ENCODE peak calls at places on chromosomes 12 and 14, in five cellular contexts. K is cardiac fibroblast, J is H7, U is fibroblast of lung, M is caudate nucleus. L is an unnamed sample.

GRCh38 chr12:28374556-28374955 is 184.3 kb downstream of the CCDC91 start:
- DNase-seq in K (peak; percentile 10), J (no peak), U (peak; percentile 21), M (no peak), L (no peak)

GRCh38 chr14:101019541-101019940 is 116.0 kb upstream of the RTL1 start:
- DNase-seq in K (no peak), J (no peak), U (no peak), M (no peak), L (peak; percentile 21)

GRCh38 chr12:6946920-6947374 is 3.1 kb downstream of the C12orf57 start:
- DNase-seq in K (no peak), J (no peak), U (no peak), M (no peak), L (no peak)

GRCh38 chr12:76083761-76084276 is 666 bp downstream of the NAP1L1 start:
- DNase-seq in K (peak; percentile 80), J (peak; percentile 92), U (peak; percentile 63), M (peak; percentile 38), L (peak; percentile 93)

GRCh38 chr12:71045781-71046180 is 112.0 kb downstream of the TSPAN8 start:
- DNase-seq in K (peak; percentile 88), J (no peak), U (peak; percentile 81), M (no peak), L (no peak)

GRCh38 chr14:84404246-84404645 is 1125.7 kb upstream of the FLRT2 start:
- DNase-seq in K (no peak), J (no peak), U (no peak), M (no peak), L (no peak)

GRCh38 chr14:20697273-20698017 is 8.9 kb downstream of the ANG start:
- DNase-seq in K (peak; percentile 82), J (peak; percentile 78), U (peak; percentile 61), M (peak; percentile 15), L (peak; percentile 84)

GRCh38 chr14:64279719-64280668 is 14.2 kb downstream of the ESR2 start:
- DNase-seq in K (no peak), J (no peak), U (no peak), M (no peak), L (no peak)

GRCh38 chr12:105013892-105014291 is 27.8 kb downstream of the NOPCHAP1 start:
- DNase-seq in K (no peak), J (no peak), U (peak; percentile 28), M (no peak), L (no peak)

GRCh38 chr14:21039059-21039422 is 3.1 kb upstream of the RNASE7 start:
- DNase-seq in K (peak; percentile 92), J (peak; percentile 74), U (peak; percentile 70), M (peak; percentile 82), L (no peak)

GRCh38 chr14:77615231-77616132 is 955 bp downstream of the SPTLC2 start:
- DNase-seq in K (no peak), J (peak; percentile 46), U (peak; percentile 20), M (no peak), L (peak; percentile 58)

GRCh38 chr14:104930526-104931322 is 6.0 kb downstream of the PLD4 start:
- DNase-seq in K (no peak), J (no peak), U (no peak), M (no peak), L (peak; percentile 54)

GRCh38 chr12:67716817-67717216 is 68.3 kb downstream of the DYRK2 start:
- DNase-seq in K (peak; percentile 66), J (no peak), U (no peak), M (no peak), L (no peak)

GRCh38 chr14:89167705-89168104 is 249.3 kb downstream of the FOXN3 start:
- DNase-seq in K (no peak), J (peak; percentile 29), U (no peak), M (no peak), L (no peak)

GRCh38 chr14:67680121-67680602 is 5.7 kb upstream of the VTI1B start:
- DNase-seq in K (peak; percentile 88), J (no peak), U (peak; percentile 78), M (no peak), L (peak; percentile 42)

GRCh38 chr12:9077576-9078031 is 38.1 kb downstream of the A2M start:
- DNase-seq in K (no peak), J (no peak), U (no peak), M (no peak), L (no peak)

GRCh38 chr12:2337031-2338010 is 284.5 kb downstream of the CACNA1C start:
- DNase-seq in K (no peak), J (no peak), U (no peak), M (no peak), L (no peak)

GRCh38 chr14:89912667-89913211 is 41.8 kb downstream of the EFCAB11 start:
- DNase-seq in K (peak; percentile 97), J (no peak), U (peak; percentile 96), M (no peak), L (no peak)

GRCh38 chr12:121187501-121187900 is 22.4 kb upstream of the P2RX4 start:
- DNase-seq in K (no peak), J (no peak), U (no peak), M (no peak), L (no peak)

GRCh38 chr12:93569301-93569655 is 3.2 kb upstream of the SOCS2 start:
- DNase-seq in K (no peak), J (no peak), U (no peak), M (no peak), L (no peak)

GRCh38 chr12:2998789-2999264 is 39.6 kb downstream of the TEAD4 start:
- DNase-seq in K (peak; percentile 71), J (peak; percentile 88), U (peak; percentile 59), M (no peak), L (peak; percentile 84)

GRCh38 chr14:91244501-91244901 is at the start of gene GPR68:
- DNase-seq in K (peak; percentile 81), J (peak; percentile 80), U (peak; percentile 74), M (no peak), L (peak; percentile 68)

GRCh38 chr14:98704441-98704840 is 567.6 kb downstream of the BCL11B start:
- DNase-seq in K (no peak), J (no peak), U (no peak), M (no peak), L (no peak)

GRCh38 chr14:57987051-57987450 is 121.2 kb upstream of the SLC35F4 start:
- DNase-seq in K (no peak), J (no peak), U (no peak), M (no peak), L (no peak)

GRCh38 chr12:62146323-62146722 is 113.9 kb upstream of the USP15 start:
- DNase-seq in K (no peak), J (no peak), U (no peak), M (no peak), L (no peak)

GRCh38 chr12:22334696-22335290 is at the start of gene ST8SIA1:
- DNase-seq in K (peak; percentile 32), J (peak; percentile 81), U (peak; percentile 38), M (peak; percentile 28), L (peak; percentile 63)

GRCh38 chr12:57836442-57837375 is 9.8 kb downstream of the CTDSP2 start:
- DNase-seq in K (peak; percentile 95), J (peak; percentile 63), U (peak; percentile 81), M (no peak), L (no peak)

GRCh38 chr12:48454675-48455074 is 17.7 kb upstream of the ANP32D start:
- DNase-seq in K (peak; percentile 65), J (no peak), U (no peak), M (no peak), L (no peak)

GRCh38 chr12:94779520-94779919 is 129.2 kb upstream of the TMCC3 start:
- DNase-seq in K (peak; percentile 76), J (no peak), U (peak; percentile 62), M (no peak), L (peak; percentile 81)

GRCh38 chr14:68363841-68364711 is 428.8 kb downstream of the ZFP36L1 start:
- DNase-seq in K (peak; percentile 44), J (peak; percentile 87), U (peak; percentile 43), M (peak; percentile 40), L (peak; percentile 96)

GRCh38 chr14:81234268-81234667 is 13.5 kb upstream of the GTF2A1 start:
- DNase-seq in K (peak; percentile 31), J (no peak), U (peak; percentile 14), M (no peak), L (no peak)

GRCh38 chr14:65260786-65261185 is 151.7 kb upstream of the FUT8 start:
- DNase-seq in K (peak; percentile 59), J (no peak), U (peak; percentile 83), M (no peak), L (no peak)

GRCh38 chr12:94198872-94199271 is 50.5 kb downstream of the PLXNC1 start:
- DNase-seq in K (no peak), J (peak; percentile 41), U (no peak), M (no peak), L (no peak)

GRCh38 chr14:54933006-54933405 is 30.4 kb upstream of the GCH1 start:
- DNase-seq in K (no peak), J (no peak), U (no peak), M (no peak), L (no peak)

GRCh38 chr12:13661005-13661887 is 320.2 kb downstream of the GRIN2B start:
- DNase-seq in K (peak; percentile 61), J (peak; percentile 15), U (peak; percentile 49), M (peak; percentile 46), L (peak; percentile 81)

L was measured in islet precursor cell.